ENCODE peak calls at places on chromosome 16, in ten cellular contexts. Y is left ventricle myocardium inferior; A is IMR-90; O is PC-9; C is AG04450; T is CD8-positive, alpha-beta T cell; F is fibroblast of the aortic adventitia; V is esophagus muscularis mucosa; N is astrocyte of the spinal cord; R is PC-3. M is an unnamed sample.
A peak's percentile ranks its signal among the peaks of the same experiment; 100 is the strongest.

GRCh38 chr16:78906135-78906534 is 694.4 kb downstream of the MAF start:
- DNase-seq in Y (no peak), A (no peak), O (no peak), C (no peak), T (no peak), F (no peak), V (no peak), N (no peak), R (no peak), M (no peak)

GRCh38 chr16:11561440-11561797 is 25.3 kb downstream of the LITAF start:
- DNase-seq in Y (no peak), A (no peak), O (no peak), C (no peak), T (no peak), F (no peak), V (no peak), N (no peak), R (no peak), M (no peak)

GRCh38 chr16:50273382-50273690 is 7.0 kb downstream of the ADCY7 start:
- DNase-seq in Y (no peak), A (no peak), O (no peak), C (no peak), T (no peak), F (no peak), V (no peak), N (no peak), R (no peak), M (no peak)

GRCh38 chr16:30112197-30113030 is 923 bp downstream of the GDPD3 start:
- DNase-seq in Y (peak; percentile 62), A (peak; percentile 42), O (peak; percentile 49), C (no peak), T (peak; percentile 75), F (peak; percentile 63), V (no peak), N (peak; percentile 30), R (peak; percentile 32), M (peak; percentile 53)

GRCh38 chr16:11112723-11113348 is 143.2 kb downstream of the SOCS1 start:
- DNase-seq in Y (no peak), A (no peak), O (no peak), C (no peak), T (no peak), F (no peak), V (no peak), N (no peak), R (no peak), M (no peak)

GRCh38 chr16:69322343-69322742 is 8.0 kb downstream of the PDF start:
- DNase-seq in Y (no peak), A (no peak), O (no peak), C (no peak), T (no peak), F (no peak), V (no peak), N (no peak), R (no peak), M (no peak)

GRCh38 chr16:57071840-57072541 is 20.4 kb upstream of the CPNE2 start:
- DNase-seq in Y (no peak), A (peak; percentile 62), O (peak; percentile 69), C (no peak), T (no peak), F (peak; percentile 56), V (no peak), N (peak; percentile 56), R (peak; percentile 72), M (no peak)

GRCh38 chr16:87216824-87217205 is 100.4 kb downstream of the C16orf95 start:
- DNase-seq in Y (no peak), A (no peak), O (no peak), C (no peak), T (no peak), F (peak; percentile 40), V (no peak), N (no peak), R (no peak), M (no peak)

GRCh38 chr16:77944631-77945030 is 77.7 kb upstream of the CLEC3A start:
- DNase-seq in Y (no peak), A (no peak), O (no peak), C (no peak), T (no peak), F (no peak), V (no peak), N (no peak), R (no peak), M (no peak)

GRCh38 chr16:73951541-73951940 is 345.1 kb upstream of the PSMD7 start:
- DNase-seq in Y (peak; percentile 61), A (peak; percentile 17), O (no peak), C (peak; percentile 15), T (no peak), F (no peak), V (no peak), N (no peak), R (no peak), M (peak; percentile 65)

GRCh38 chr16:50381679-50382440 is 13.1 kb upstream of the BRD7 start:
- DNase-seq in Y (no peak), A (no peak), O (no peak), C (no peak), T (no peak), F (no peak), V (no peak), N (no peak), R (no peak), M (no peak)

GRCh38 chr16:23691483-23692189 is 12.9 kb downstream of the PLK1 start:
- DNase-seq in Y (no peak), A (no peak), O (peak; percentile 53), C (no peak), T (no peak), F (peak; percentile 28), V (no peak), N (peak; percentile 17), R (peak; percentile 38), M (no peak)

GRCh38 chr16:28110977-28111376 is 47.5 kb upstream of the GSG1L start:
- DNase-seq in Y (no peak), A (no peak), O (no peak), C (no peak), T (no peak), F (no peak), V (no peak), N (no peak), R (no peak), M (no peak)

GRCh38 chr16:12171206-12171605 is 194.7 kb downstream of the SNX29 start:
- DNase-seq in Y (no peak), A (peak; percentile 81), O (no peak), C (peak; percentile 18), T (no peak), F (no peak), V (no peak), N (no peak), R (no peak), M (no peak)

GRCh38 chr16:87635541-87636049 is 33.3 kb downstream of the JPH3 start:
- DNase-seq in Y (peak; percentile 44), A (peak; percentile 19), O (no peak), C (no peak), T (peak; percentile 86), F (peak; percentile 57), V (no peak), N (peak; percentile 14), R (peak; percentile 57), M (peak; percentile 65)

GRCh38 chr16:88738167-88739084 is 32.1 kb downstream of the CTU2 start:
- DNase-seq in Y (no peak), A (no peak), O (no peak), C (no peak), T (no peak), F (no peak), V (no peak), N (no peak), R (no peak), M (no peak)

GRCh38 chr16:86828653-86829052 is 250.3 kb downstream of the FOXL1 start:
- DNase-seq in Y (no peak), A (no peak), O (no peak), C (no peak), T (no peak), F (no peak), V (no peak), N (no peak), R (no peak), M (no peak)

GRCh38 chr16:324451-325334 is 27.8 kb downstream of the AXIN1 start:
- DNase-seq in Y (peak; percentile 33), A (no peak), O (no peak), C (no peak), T (peak; percentile 78), F (no peak), V (no peak), N (no peak), R (no peak), M (no peak)

DNA sequence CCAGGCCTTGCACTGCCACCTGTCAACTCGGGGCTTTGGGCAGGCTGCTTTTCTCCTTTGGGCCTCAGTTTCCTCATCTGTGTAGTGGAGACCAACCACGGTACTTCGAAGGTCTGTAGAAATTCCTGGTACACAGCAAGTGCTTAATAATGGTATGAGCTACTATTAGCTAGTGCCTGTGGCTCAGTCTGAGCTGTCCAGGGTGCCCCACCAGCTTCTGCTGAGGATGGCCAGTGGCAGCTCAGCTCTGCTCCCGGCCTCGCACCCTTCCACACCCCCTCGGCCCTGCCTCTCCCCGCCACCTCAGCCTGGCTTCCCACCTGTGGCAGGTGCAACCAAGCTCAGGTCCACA is 26.2 kb upstream of the PLCG2 start:
- DNase-seq in Y (no peak), A (no peak), O (no peak), C (no peak), T (no peak), F (no peak), V (no peak), N (no peak), R (no peak), M (no peak)
- H3K4me3 ChIP-seq in Y (no peak overlapping the region), A (no peak overlapping the region), O (no peak overlapping the region), C (no peak overlapping the region), T (no peak overlapping the region), F (no peak overlapping the region), V (no peak overlapping the region), N (no peak overlapping the region), R (no peak overlapping the region), M (no peak overlapping the region)

GRCh38 chr16:3577302-3577752 is at the start of gene NLRC3:
- DNase-seq in Y (no peak), A (no peak), O (no peak), C (no peak), T (peak; percentile 78), F (no peak), V (no peak), N (no peak), R (no peak), M (no peak)
- TF ChIP-seq CTCF in Y (no peak), A (no peak), O (no peak), C (no peak), T (no peak), F (no peak), V (no peak), N (no peak), R (no peak), M (no peak)

GRCh38 chr16:3857189-3858013 is 23.1 kb downstream of the CREBBP start:
- DNase-seq in Y (no peak), A (peak; percentile 67), O (no peak), C (no peak), T (no peak), F (peak; percentile 65), V (no peak), N (no peak), R (no peak), M (no peak)
- H3K4me3 ChIP-seq in Y (no peak overlapping the region), A (no peak overlapping the region), O (no peak overlapping the region), C (no peak overlapping the region), T (no peak overlapping the region), F (no peak overlapping the region), V (no peak overlapping the region), N (no peak overlapping the region), R (no peak overlapping the region), M (no peak overlapping the region)

DNA sequence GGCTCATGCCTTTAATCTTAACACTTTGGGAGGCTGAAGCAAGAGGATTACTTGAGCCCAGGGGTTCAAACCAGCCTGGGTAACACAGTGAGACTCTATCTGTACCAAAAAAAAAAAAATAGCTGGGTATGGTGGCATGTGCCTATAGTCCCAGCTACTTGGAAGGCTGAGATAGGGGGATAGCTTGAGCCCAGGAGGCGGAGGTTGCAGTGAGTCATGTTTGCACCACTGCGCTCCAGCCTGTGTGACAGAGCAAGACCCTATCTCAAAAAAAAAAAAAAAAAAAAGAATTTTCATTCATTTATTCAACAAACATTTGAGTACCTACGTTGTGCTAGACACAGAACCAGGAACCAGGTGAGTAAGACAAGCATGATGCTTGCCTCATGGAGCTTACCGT is 73.6 kb upstream of the MRTFB start:
- DNase-seq in Y (no peak), A (no peak), O (no peak), C (no peak), T (no peak), F (no peak), V (no peak), N (no peak), R (no peak), M (no peak)
- TF ChIP-seq CTCF in Y (no peak), A (no peak), O (no peak), C (no peak), T (no peak), F (no peak), V (no peak), N (no peak), R (no peak), M (no peak)